ENCODE peak calls at places on chromosomes 4 and X, in six cellular contexts. H is fibroblast of gingiva; M is epithelial cell of esophagus; Z is nephron progenitor cell; O is effector CD8-positive, alpha-beta T cell; Q is activated T-cell treated with anti-CD3 and anti-CD28 coated beads for 1 hour. D is an unnamed sample.

GRCh38 chr4:84499065-84499982 is at the start of gene NKX6-1:
- DNase-seq in O (no peak), M (peak), Q (no peak), H (peak), Z (peak), D (no peak)

GRCh38 chr4:170386974-170387373 is 297.2 kb upstream of the AADAT start:
- DNase-seq in Q (no peak), M (peak), H (no peak), Z (no peak), O (no peak), D (no peak)

GRCh38 chr4:51885371-51885770 is 42.4 kb downstream of the DCUN1D4 start:
- DNase-seq in O (no peak), Z (no peak), H (peak), Q (no peak), M (peak), D (no peak)

GRCh38 chr4:94412019-94413017 is 39.4 kb upstream of the PDLIM5 start:
- DNase-seq in Z (no peak), H (peak), O (no peak), M (peak), Q (no peak), D (no peak)

GRCh38 chr4:65661469-65661868 is 8.8 kb downstream of the EPHA5 start:
- DNase-seq in M (no peak), Z (no peak), O (no peak), H (no peak), Q (no peak), D (no peak)

GRCh38 chr4:173415885-173416658 is 17.2 kb upstream of the SCRG1 start:
- DNase-seq in Q (no peak), Z (no peak), O (no peak), H (no peak), M (no peak), D (no peak)

GRCh38 chr4:38381788-38382187 is 282.2 kb upstream of the KLF3 start:
- DNase-seq in Q (no peak), M (no peak), O (no peak), H (peak), Z (no peak), D (no peak)

GRCh38 chr4:146442801-146443200 is 78.9 kb downstream of the SLC10A7 start:
- DNase-seq in Q (no peak), M (peak), O (no peak), H (peak), Z (no peak), D (peak)

GRCh38 chr4:113563691-113564378 is 197.7 kb downstream of the CAMK2D start:
- DNase-seq in M (no peak), O (no peak), Z (no peak), Q (no peak), H (no peak), D (no peak)

GRCh38 chrX:44155126-44155525 is 181.9 kb upstream of the NDP start:
- DNase-seq in M (no peak), H (no peak), Z (no peak), Q (no peak), O (no peak), D (no peak)

GRCh38 chr4:16085822-16086221 is 2.0 kb upstream of the PROM1 start:
- DNase-seq in Q (no peak), M (no peak), H (no peak), Z (no peak), O (no peak), D (no peak)

GRCh38 chr4:25351777-25352421 is 25.2 kb upstream of the ANAPC4 start:
- DNase-seq in M (peak), Q (no peak), O (no peak), Z (no peak), H (no peak), D (no peak)

GRCh38 chr4:88017516-88018302 is 10.3 kb downstream of the PKD2 start:
- DNase-seq in H (peak), M (peak), Z (no peak), O (no peak), Q (no peak), D (peak)

GRCh38 chrX:47217852-47218279 is 615 bp upstream of the CDK16 start:
- DNase-seq in Q (peak), M (peak), H (peak), Z (peak), O (peak), D (peak)

D was measured in keratinocyte.